ENCODE peak calls at places on chromosome 20, in four cellular contexts. Y, G, F and N are unnamed samples. For H3K4me1, the result is how much of the 10 kb centered on the place peaks cover.

GRCh38 chr20:58075980-58076749 is 152.3 kb downstream of the ANKRD60 start:
- DNase-seq in Y (no peak), G (no peak), F (no peak), N (no peak)

GRCh38 chr20:61295726-61296628 is 43.9 kb downstream of the CDH4 start:
- DNase-seq in Y (no peak), G (no peak), F (no peak), N (no peak)

GRCh38 chr20:6908673-6909072 is 141.2 kb downstream of the BMP2 start:
- DNase-seq in Y (no peak), G (no peak), F (no peak), N (peak)

GRCh38 chr20:19405958-19406357 is 193.5 kb downstream of the SLC24A3 start:
- DNase-seq in Y (no peak), G (no peak), F (no peak), N (no peak)

GRCh38 chr20:539236-539635 is 4.4 kb downstream of the CSNK2A1 start:
- DNase-seq in Y (no peak), G (no peak), F (no peak), N (peak)

GRCh38 chr20:16397053-16397452 is 176.2 kb downstream of the KIF16B start:
- DNase-seq in Y (no peak), G (no peak), F (no peak), N (no peak)

GRCh38 chr20:62808211-62808865 is 3.7 kb downstream of the OGFR start:
- DNase-seq in Y (no peak), G (peak), F (peak), N (peak)

GRCh38 chr20:51286758-51287157 is 255.8 kb downstream of the NFATC2 start:
- DNase-seq in Y (no peak), G (no peak), F (no peak), N (no peak)

GRCh38 chr20:43642548-43642947 is 24.4 kb upstream of the MYBL2 start:
- DNase-seq in Y (no peak), G (no peak), F (no peak), N (no peak)

GRCh38 chr20:10453241-10453640 is 18.1 kb downstream of the SLX4IP start:
- DNase-seq in Y (peak), G (no peak), F (no peak), N (no peak)

GRCh38 chr20:2470051-2470431 is 548 bp downstream of the SNRPB start:
- DNase-seq in Y (peak), G (peak), F (peak), N (peak)

GRCh38 chr20:21520702-21521595 is 7.1 kb upstream of the NKX2-2 start:
- DNase-seq in Y (no peak), G (no peak), F (no peak), N (peak)
- TF ChIP-seq JUNB in Y (no peak), G (no peak), F (no peak), N (no peak)

GRCh38 chr20:64261138-64261537 is 5.6 kb downstream of the PCMTD2 start:
- DNase-seq in Y (no peak), G (no peak), F (no peak), N (no peak)

GRCh38 chr20:64256282-64256947 is 867 bp downstream of the PCMTD2 start:
- DNase-seq in Y (no peak), G (no peak), F (peak), N (no peak)

GRCh38 chr20:64258071-64258823 is 2.7 kb downstream of the PCMTD2 start:
- DNase-seq in Y (no peak), G (no peak), F (no peak), N (no peak)

GRCh38 chr20:64257107-64257757 is 1.7 kb downstream of the PCMTD2 start:
- DNase-seq in Y (no peak), G (no peak), F (no peak), N (no peak)

DNA sequence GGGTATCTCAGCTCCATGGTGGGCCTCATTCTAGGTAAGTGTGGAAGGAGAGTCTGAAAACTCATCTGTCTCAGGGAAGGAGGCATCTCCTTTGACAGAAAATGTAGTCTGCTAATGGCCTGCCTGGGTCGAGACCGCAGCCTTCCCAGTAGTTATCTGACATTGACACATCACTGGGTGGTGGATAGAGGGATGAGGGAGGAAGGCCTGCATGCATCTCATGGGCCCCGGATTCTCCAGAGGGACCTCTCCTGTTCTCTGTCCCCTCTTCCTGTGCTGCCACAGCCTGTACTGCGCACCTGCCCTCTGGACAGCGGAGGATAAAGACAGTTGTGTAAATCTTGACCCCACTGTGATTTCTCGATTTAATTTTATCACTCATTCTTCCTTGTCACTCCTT is 4.7 kb downstream of the PCMTD2 start:
- DNase-seq in Y (no peak), G (no peak), F (no peak), N (no peak)
- H3K4me1 ChIP-seq in Y (under half), G (under half), F (under half), N (under half)

DNA sequence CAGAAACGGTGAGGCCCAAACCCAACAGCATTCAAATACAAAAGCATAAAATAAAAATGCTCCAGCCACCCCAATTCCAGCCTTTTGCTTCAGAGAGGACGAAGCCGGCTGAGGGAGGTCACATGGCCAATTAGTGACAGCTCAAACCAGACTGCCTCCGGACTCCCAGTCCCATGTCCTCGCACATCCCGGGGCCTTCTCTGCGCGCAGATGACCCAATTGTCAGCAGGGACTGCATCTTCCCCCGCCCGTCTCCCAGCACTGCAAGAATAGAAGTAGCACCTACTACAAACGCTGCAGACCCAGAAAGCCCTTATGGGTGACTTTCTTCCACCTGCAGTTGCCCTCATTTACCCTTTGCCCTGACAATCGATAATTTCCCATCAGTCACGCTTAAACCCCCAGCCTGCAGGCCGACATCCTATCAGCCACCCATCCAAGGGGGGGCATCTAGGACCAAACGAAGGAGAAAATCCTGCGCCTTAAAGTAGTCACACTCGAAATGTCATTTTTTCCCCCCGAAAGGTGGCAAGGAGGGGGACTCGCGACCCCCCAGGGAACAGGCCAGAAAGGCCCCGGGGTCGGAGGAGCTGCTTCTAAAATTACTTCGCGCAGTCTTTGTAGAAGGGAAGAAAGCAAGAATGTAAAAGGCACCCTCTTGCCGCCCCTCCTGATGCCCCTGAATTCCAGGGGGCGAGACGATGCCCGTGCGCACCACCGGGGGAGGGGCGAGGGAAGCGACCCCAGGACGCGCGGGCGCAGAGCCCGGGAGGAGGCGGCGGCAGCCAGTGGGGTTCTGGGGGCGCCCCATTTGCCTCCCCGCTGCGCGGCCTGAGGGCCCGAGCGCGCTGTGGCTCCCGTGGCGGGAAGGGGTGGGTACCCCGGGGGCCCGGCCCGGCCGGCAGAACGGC is 792 bp downstream of the SLC23A2 start:
- DNase-seq in Y (no peak), G (peak), F (no peak), N (peak)
- TF ChIP-seq CREB1 in Y (no peak), G (no peak), F (no peak), N (no peak)

DNA sequence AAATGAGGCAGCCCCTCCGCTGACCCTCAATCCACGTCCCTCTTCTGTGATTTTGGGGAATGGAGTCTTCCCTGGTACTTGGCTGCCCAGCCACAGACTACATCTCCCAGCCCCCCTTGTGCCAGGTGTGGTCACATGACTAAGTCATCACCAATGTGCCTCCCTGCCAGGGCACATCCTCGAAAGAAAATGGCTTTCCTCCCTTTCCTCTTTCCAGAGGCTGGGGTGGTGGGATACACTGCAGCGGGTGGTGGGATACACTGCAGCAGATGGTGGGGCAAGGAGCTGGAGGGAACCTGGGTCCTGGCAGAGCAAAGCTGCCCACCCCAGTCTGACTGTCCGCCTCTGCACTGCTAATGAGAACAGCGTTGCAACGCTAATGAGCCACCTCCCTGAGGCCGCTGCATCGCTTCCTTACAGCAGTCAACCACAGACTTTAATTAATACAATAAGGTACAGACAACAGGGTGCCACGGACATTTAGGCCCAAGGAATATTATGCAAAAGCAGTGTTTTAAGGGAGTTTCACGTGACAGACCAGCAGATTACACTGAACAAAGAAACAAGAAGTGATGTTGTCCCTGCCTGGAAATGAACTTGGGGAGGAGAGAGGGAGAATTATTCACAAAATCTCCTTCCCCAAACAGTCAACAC is 125.3 kb downstream of the PREX1 start:
- DNase-seq in Y (no peak), G (no peak), F (no peak), N (peak)
- TF ChIP-seq JUNB in Y (no peak), G (no peak), F (no peak), N (no peak)

GRCh38 chr20:41142914-41143313 is 5.6 kb downstream of the PLCG1 start:
- DNase-seq in Y (no peak), G (no peak), F (peak), N (no peak)
- H3K4me1 ChIP-seq in Y (half or more), G (half or more), F (under half), N (under half)

GRCh38 chr20:23601715-23602114 is 4.0 kb downstream of the CST9 start:
- DNase-seq in Y (no peak), G (no peak), F (no peak), N (no peak)

GRCh38 chr20:23602699-23603098 is 3.0 kb downstream of the CST9 start:
- DNase-seq in Y (no peak), G (no peak), F (no peak), N (no peak)

GRCh38 chr20:23595941-23596340 is 9.8 kb downstream of the CST9 start:
- DNase-seq in Y (no peak), G (no peak), F (no peak), N (no peak)

GRCh38 chr20:23602261-23602660 is 3.5 kb downstream of the CST9 start:
- DNase-seq in Y (no peak), G (no peak), F (no peak), N (no peak)

GRCh38 chr20:23596856-23597255 is 8.9 kb downstream of the CST9 start:
- DNase-seq in Y (no peak), G (no peak), F (no peak), N (no peak)
- TF ChIP-seq CREB1 in Y (no peak), G (no peak), F (no peak), N (no peak)

DNA sequence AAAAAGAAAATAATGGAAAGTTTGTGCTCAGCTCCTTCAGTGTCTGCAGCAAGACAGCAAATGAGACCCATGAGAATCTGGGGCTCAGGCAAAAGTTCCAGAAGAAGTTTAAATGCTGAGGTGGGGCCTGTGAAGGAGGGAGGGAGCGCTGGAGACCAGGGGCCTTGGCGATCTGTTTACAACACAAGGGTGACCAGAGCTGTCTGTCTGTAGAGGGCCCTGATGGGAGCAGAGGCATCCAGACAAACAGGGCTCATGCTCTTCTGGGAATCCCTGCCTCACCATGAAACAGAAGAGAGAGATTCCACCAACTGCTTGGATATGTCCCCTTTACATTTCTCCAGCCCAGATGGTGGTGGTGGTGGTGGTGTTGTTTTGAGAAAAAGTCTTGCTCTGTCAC is 79.3 kb upstream of the SHLD1 start:
- DNase-seq in Y (no peak), G (no peak), F (no peak), N (no peak)
- TF ChIP-seq JUNB in Y (no peak), G (no peak), F (no peak), N (no peak)

GRCh38 chr20:56731041-56731440 is 101.9 kb downstream of the TFAP2C start:
- DNase-seq in Y (no peak), G (no peak), F (no peak), N (no peak)
- H3K4me1 ChIP-seq in Y (under half), G (under half), F (under half), N (under half)